ENCODE peak calls at places on chromosome 10, in eight cellular contexts. N is right atrium auricular region, J is keratinocyte, U is hepatocyte, P is GM23338, L is GM23248, V is left ventricle myocardium inferior, M is heart left ventricle. E is an unnamed sample. For H3K4me1, the result is how much of the 10 kb centered on the place peaks cover.

GRCh38 chr10:17703706-17704105 is 48.3 kb upstream of the TMEM236 start:
- DNase-seq in P (no peak), N (no peak), V (no peak), U (no peak), J (no peak), M (no peak), L (peak), E (no peak)

GRCh38 chr10:121976607-121977006 is 1.6 kb upstream of the NSMCE4A start:
- DNase-seq in J (no peak), M (no peak), N (no peak), V (no peak), L (no peak), U (no peak), P (no peak), E (no peak)

GRCh38 chr10:25175527-25176420 is 973 bp downstream of the GPR158 start:
- DNase-seq in U (peak), M (no peak), P (peak), N (no peak), L (peak), V (no peak), J (no peak), E (peak)

GRCh38 chr10:74081192-74081803 is 69.3 kb downstream of the AP3M1 start:
- DNase-seq in V (no peak), L (peak), N (no peak), P (peak), U (peak), M (no peak), J (no peak), E (no peak)

GRCh38 chr10:88660593-88660884 is 3.7 kb upstream of the LIPF start:
- DNase-seq in L (no peak), P (no peak), V (no peak), M (no peak), U (no peak), J (no peak), N (no peak), E (no peak)

GRCh38 chr10:4838743-4839142 is 12.7 kb downstream of the AKR1E2 start:
- DNase-seq in L (no peak), M (no peak), N (no peak), J (no peak), V (no peak), U (no peak), P (no peak), E (no peak)

GRCh38 chr10:17100586-17100985 is 29.0 kb downstream of the CUBN start:
- DNase-seq in J (no peak), U (no peak), P (no peak), V (no peak), N (no peak), L (no peak), M (no peak), E (no peak)

GRCh38 chr10:22427101-22427500 is 81.8 kb downstream of the SPAG6 start:
- DNase-seq in J (no peak), N (no peak), U (peak), M (no peak), L (peak), P (peak), V (no peak), E (no peak)

GRCh38 chr10:130652544-130652943 is 516.4 kb downstream of the GLRX3 start:
- DNase-seq in J (no peak), M (no peak), L (peak), V (no peak), U (no peak), N (peak), P (no peak), E (no peak)

GRCh38 chr10:955820-956217 is 24.3 kb upstream of the LARP4B start:
- DNase-seq in P (no peak), U (no peak), V (no peak), J (no peak), L (no peak), N (no peak), M (no peak), E (no peak)

GRCh38 chr10:46064269-46064817 is 18.3 kb upstream of the MSMB start:
- DNase-seq in L (no peak), J (no peak), N (no peak), V (no peak), M (no peak), P (no peak), U (no peak), E (no peak)

GRCh38 chr10:5545778-5546710 is 21.3 kb downstream of the CALML3 start:
- DNase-seq in N (no peak), M (no peak), J (no peak), U (peak), V (peak), L (no peak), P (no peak), E (peak)

GRCh38 chr10:133357293-133358151 is at the start of gene FUOM:
- DNase-seq in V (peak), P (peak), N (no peak), J (no peak), L (peak), U (peak), M (peak), E (peak)

GRCh38 chr10:23204773-23205172 is 12.7 kb downstream of the PTF1A start:
- DNase-seq in M (no peak), U (no peak), J (no peak), N (no peak), P (peak), L (no peak), V (no peak), E (no peak)

GRCh38 chr10:104488046-104488832 is 134.6 kb downstream of the CFAP58 start:
- DNase-seq in N (no peak), V (no peak), P (no peak), M (no peak), L (peak), J (no peak), U (no peak), E (no peak)

GRCh38 chr10:104435822-104436221 is 82.2 kb downstream of the CFAP58 start:
- DNase-seq in J (peak), V (no peak), L (peak), N (no peak), P (no peak), M (no peak), U (no peak), E (no peak)

GRCh38 chr10:35459449-35459847 is 123.1 kb downstream of the CCNY start:
- DNase-seq in J (no peak), V (no peak), U (no peak), L (no peak), M (no peak), P (no peak), N (no peak), E (no peak)

GRCh38 chr10:17835688-17836087 is 26.5 kb downstream of the MRC1 start:
- DNase-seq in N (no peak), P (peak), J (peak), V (no peak), M (no peak), L (peak), U (peak), E (no peak)

GRCh38 chr10:7007575-7008190 is 403.2 kb downstream of the SFMBT2 start:
- DNase-seq in P (no peak), V (no peak), N (no peak), L (no peak), J (no peak), U (no peak), M (no peak), E (no peak)

GRCh38 chr10:78925800-78926319 is 142.9 kb upstream of the ZMIZ1 start:
- DNase-seq in V (no peak), P (no peak), L (peak), M (peak), U (peak), N (no peak), J (peak), E (no peak)

GRCh38 chr10:16643502-16643901 is 121.8 kb upstream of the C1QL3 start:
- DNase-seq in P (no peak), N (no peak), U (no peak), J (no peak), M (no peak), V (no peak), L (no peak), E (no peak)

GRCh38 chr10:47156873-47157272 is 143.1 kb upstream of the GDF10 start:
- DNase-seq in M (no peak), V (no peak), U (no peak), J (no peak), N (no peak), L (no peak), P (no peak), E (no peak)

GRCh38 chr10:43262043-43262901 is 4.6 kb downstream of the RASGEF1A start:
- DNase-seq in N (peak), V (no peak), P (peak), M (no peak), U (peak), L (no peak), J (no peak), E (peak)

GRCh38 chr10:9762966-9763656 is 1254.6 kb upstream of the CELF2 start:
- DNase-seq in M (no peak), N (no peak), P (no peak), V (no peak), J (no peak), L (peak), U (no peak), E (no peak)

GRCh38 chr10:25142465-25142864 is 32.3 kb upstream of the GPR158 start:
- DNase-seq in N (no peak), L (peak), M (no peak), J (no peak), U (no peak), V (no peak), P (no peak), E (no peak)

GRCh38 chr10:6542999-6543430 is 37.1 kb downstream of the PRKCQ start:
- DNase-seq in M (no peak), L (no peak), J (no peak), V (no peak), P (peak), N (no peak), U (no peak), E (peak)

GRCh38 chr10:94850766-94851165 is 87.7 kb upstream of the CYP2C9 start:
- DNase-seq in N (no peak), V (no peak), J (no peak), U (no peak), L (no peak), P (no peak), M (no peak), E (no peak)

GRCh38 chr10:6153845-6154244 is 48.9 kb upstream of the PFKFB3 start:
- DNase-seq in L (no peak), J (no peak), P (no peak), N (no peak), U (no peak), V (no peak), M (peak), E (peak)

GRCh38 chr10:125025341-125025740 is 83.4 kb downstream of the ZRANB1 start:
- DNase-seq in L (no peak), M (no peak), P (no peak), J (no peak), V (no peak), U (no peak), N (no peak), E (no peak)

GRCh38 chr10:72274730-72275350 is 1.1 kb downstream of the DDIT4 start:
- DNase-seq in M (peak), V (peak), L (peak), N (peak), P (peak), U (peak), J (peak), E (peak)

GRCh38 chr10:78685466-78686163 is 383.2 kb upstream of the ZMIZ1 start:
- DNase-seq in N (no peak), P (no peak), U (no peak), L (peak), V (no peak), J (no peak), M (no peak), E (no peak)

GRCh38 chr10:22505923-22506685 is 160.8 kb downstream of the SPAG6 start:
- DNase-seq in P (no peak), N (no peak), U (peak), J (no peak), M (no peak), L (peak), V (no peak), E (peak)

GRCh38 chr10:3468919-3469638 is 296.5 kb upstream of the PITRM1 start:
- DNase-seq in P (no peak), V (peak), J (no peak), M (peak), L (peak), U (peak), N (no peak), E (no peak)
- H3K4me1 ChIP-seq in P (under half), V (half or more), J (half or more), M (half or more), L (under half), U (under half), N (half or more), E (half or more)

GRCh38 chr10:77602231-77602912 is 35.2 kb downstream of the KCNMA1 start:
- DNase-seq in U (no peak), V (no peak), P (no peak), L (peak), J (no peak), M (no peak), N (no peak), E (no peak)

GRCh38 chr10:77602913-77603528 is 34.6 kb downstream of the KCNMA1 start:
- DNase-seq in N (no peak), L (peak), U (no peak), P (no peak), M (no peak), J (no peak), V (no peak), E (no peak)

GRCh38 chr10:77604063-77604462 is 33.5 kb downstream of the KCNMA1 start:
- DNase-seq in M (no peak), P (no peak), J (no peak), U (no peak), L (no peak), V (no peak), N (no peak), E (no peak)

GRCh38 chr10:77604941-77605351 is 32.7 kb downstream of the KCNMA1 start:
- DNase-seq in L (peak), V (no peak), N (no peak), J (no peak), M (no peak), U (no peak), P (no peak), E (peak)

DNA sequence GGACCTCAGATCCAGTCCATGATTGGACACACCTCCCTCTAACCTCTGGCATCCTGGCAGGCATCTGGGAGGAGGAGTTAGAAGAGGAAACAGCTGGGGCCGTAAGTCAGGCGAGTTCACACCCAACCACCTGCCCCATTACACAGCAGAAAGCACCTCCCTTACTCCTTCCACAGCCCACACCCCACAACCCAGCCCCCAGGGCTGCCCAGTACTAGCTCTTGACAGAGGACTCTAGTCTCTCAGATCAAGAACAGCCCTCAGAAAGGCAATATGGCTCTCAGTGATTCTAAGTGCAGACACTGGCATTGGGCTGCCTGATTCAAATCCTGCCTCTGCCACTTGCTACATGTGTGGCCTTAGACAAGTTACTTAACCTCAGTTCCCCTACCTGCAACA is 34.1 kb downstream of the KCNMA1 start:
- DNase-seq in M (no peak), L (peak), U (no peak), V (no peak), N (no peak), P (peak), J (no peak), E (no peak)
- H3K4me1 ChIP-seq in M (under half), L (under half), U (under half), V (under half), N (under half), P (under half), J (under half), E (under half)

GRCh38 chr10:91887075-91887899 is 22.0 kb downstream of the FGFBP3 start:
- DNase-seq in U (peak), J (no peak), L (peak), M (no peak), V (no peak), P (peak), N (no peak), E (peak)
- H3K4me1 ChIP-seq in U (under half), J (under half), L (under half), M (under half), V (under half), P (under half), N (under half), E (under half)

DNA sequence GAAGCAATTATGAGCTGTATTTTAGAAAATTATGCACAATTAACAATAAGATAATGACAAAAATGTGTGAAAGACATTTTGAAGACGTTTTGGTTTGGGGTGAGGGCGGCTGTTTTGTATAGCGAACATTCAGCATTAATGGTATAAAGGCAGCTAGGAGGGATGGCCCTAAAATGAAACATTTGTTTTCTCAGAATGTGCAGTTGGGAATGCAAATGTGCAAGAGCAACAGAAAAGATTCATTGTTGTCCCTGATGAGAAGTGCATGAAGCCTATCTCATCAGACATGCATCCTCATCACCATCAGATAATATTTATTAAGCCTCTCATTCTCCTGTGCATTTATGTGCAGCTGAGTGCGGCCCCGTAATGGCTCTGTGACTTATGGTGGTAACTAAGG is 199.6 kb downstream of the GFRA1 start:
- DNase-seq in J (no peak), P (no peak), L (no peak), V (no peak), U (no peak), N (no peak), M (no peak), E (no peak)
- H3K4me1 ChIP-seq in J (under half), P (under half), L (under half), V (under half), U (under half), N (under half), M (under half), E (under half)

GRCh38 chr10:30531751-30532530 is 97.6 kb downstream of the LYZL2 start:
- DNase-seq in P (no peak), L (no peak), U (no peak), V (no peak), M (no peak), J (no peak), N (no peak), E (no peak)
- H3K4me1 ChIP-seq in P (under half), L (under half), U (under half), V (under half), M (under half), J (under half), N (under half), E (under half)

DNA sequence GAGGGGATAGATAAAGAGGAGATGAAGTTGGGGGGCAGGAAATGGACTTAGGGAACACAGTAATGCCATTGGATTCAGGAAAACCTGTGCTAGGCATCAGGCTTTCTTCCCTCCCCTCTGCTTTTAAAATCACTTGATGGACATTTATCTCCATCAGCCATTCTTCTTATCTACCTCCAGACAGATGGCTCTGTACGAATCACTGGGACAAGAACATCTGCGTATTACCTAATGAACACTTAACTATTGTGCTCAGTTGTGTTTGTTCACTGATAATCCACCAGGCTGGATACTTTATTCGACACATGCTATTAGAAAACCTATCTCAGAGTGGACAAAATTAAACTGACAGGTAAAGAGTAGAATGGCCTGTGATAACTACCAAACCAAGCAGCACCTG is 40.0 kb downstream of the TNKS2 start:
- DNase-seq in J (no peak), V (no peak), P (no peak), L (no peak), U (no peak), M (no peak), N (no peak), E (no peak)
- H3K4me1 ChIP-seq in J (under half), V (under half), P (under half), L (under half), U (under half), M (under half), N (under half), E (under half)